ENCODE peak calls at places on chromosome 20, in eight cellular contexts. W is Panc1; G is pancreas; U is H9; X is CD8-positive, alpha-beta T cell; I is psoas muscle; S is heart right ventricle; O is neural progenitor cell. P is an unnamed sample.

GRCh38 chr20:19620471-19620870 is 137.6 kb upstream of the RIN2 start:
- DNase-seq in U (peak), W (no peak), O (peak), I (no peak), X (no peak), S (no peak), G (no peak), P (no peak)

GRCh38 chr20:20255104-20255503 is 112.8 kb upstream of the INSM1 start:
- DNase-seq in W (no peak), S (no peak), G (no peak), U (no peak), O (no peak), I (no peak), X (no peak), P (peak)

GRCh38 chr20:48319943-48320584 is 507.7 kb downstream of the PREX1 start:
- DNase-seq in O (no peak), W (no peak), I (no peak), S (no peak), X (no peak), U (no peak), G (no peak), P (no peak)

GRCh38 chr20:64083380-64084208 is 604 bp downstream of the LKAAEAR1 start:
- DNase-seq in S (peak), X (peak), O (peak), U (peak), G (peak), W (no peak), I (peak), P (no peak)

GRCh38 chr20:47614703-47615309 is 113.1 kb downstream of the NCOA3 start:
- DNase-seq in O (no peak), S (no peak), G (no peak), U (no peak), X (no peak), W (no peak), I (no peak), P (no peak)

GRCh38 chr20:22320245-22320915 is 264.0 kb downstream of the FOXA2 start:
- DNase-seq in G (no peak), W (no peak), U (no peak), I (no peak), S (no peak), X (no peak), O (no peak), P (no peak)

GRCh38 chr20:19995220-19995863 is 21.8 kb upstream of the NAA20 start:
- DNase-seq in I (no peak), W (no peak), U (no peak), O (peak), G (no peak), X (peak), S (peak), P (no peak)

GRCh38 chr20:20695250-20695816 is 17.1 kb downstream of the RALGAPA2 start:
- DNase-seq in W (no peak), X (no peak), G (no peak), U (no peak), O (no peak), I (no peak), S (no peak), P (no peak)

GRCh38 chr20:10218536-10219451 is at the start of gene SNAP25:
- DNase-seq in S (no peak), I (no peak), X (peak), W (peak), G (peak), U (peak), O (peak), P (peak)

GRCh38 chr20:63133481-63134091 is 82.3 kb downstream of the YTHDF1 start:
- DNase-seq in U (peak), G (no peak), O (no peak), S (no peak), X (no peak), I (peak), W (no peak), P (peak)

GRCh38 chr20:35200255-35200654 is 26.2 kb upstream of the MMP24 start:
- DNase-seq in W (no peak), X (no peak), U (no peak), I (no peak), S (no peak), G (no peak), O (no peak), P (no peak)

GRCh38 chr20:34375977-34376430 is 12.9 kb downstream of the ITCH start:
- DNase-seq in G (no peak), X (no peak), U (no peak), O (no peak), S (no peak), I (no peak), W (no peak), P (no peak)

GRCh38 chr20:32807706-32808105 is 12.0 kb upstream of the MAPRE1 start:
- DNase-seq in W (no peak), I (no peak), G (no peak), O (peak), U (peak), X (no peak), S (no peak), P (no peak)

GRCh38 chr20:32327087-32327681 is 30.9 kb upstream of the ASXL1 start:
- DNase-seq in S (no peak), I (no peak), X (no peak), U (no peak), O (no peak), G (no peak), W (no peak), P (no peak)

GRCh38 chr20:19993937-19994667 is 23.1 kb upstream of the NAA20 start:
- DNase-seq in X (no peak), U (no peak), S (peak), I (no peak), G (no peak), O (no peak), W (no peak), P (no peak)

GRCh38 chr20:64155258-64156135 is 8.8 kb upstream of the MYT1 start:
- DNase-seq in I (no peak), G (no peak), W (no peak), X (no peak), U (no peak), S (no peak), O (no peak), P (no peak)

GRCh38 chr20:17816804-17817590 is 117.2 kb downstream of the BANF2 start:
- DNase-seq in G (no peak), I (no peak), X (no peak), W (no peak), O (no peak), U (no peak), S (no peak), P (no peak)

GRCh38 chr20:919491-919916 is 3.4 kb upstream of the ANGPT4 start:
- DNase-seq in U (no peak), O (no peak), G (no peak), I (no peak), S (no peak), X (no peak), W (no peak), P (no peak)

GRCh38 chr20:2125474-2126112 is 24.0 kb downstream of the STK35 start:
- DNase-seq in I (no peak), X (no peak), U (no peak), S (no peak), W (no peak), O (no peak), G (no peak), P (no peak)

GRCh38 chr20:2122921-2123320 is 21.3 kb downstream of the STK35 start:
- DNase-seq in I (no peak), U (no peak), G (peak), X (no peak), W (no peak), O (no peak), S (peak), P (no peak)

GRCh38 chr20:2128542-2128941 is 26.9 kb downstream of the STK35 start:
- DNase-seq in X (no peak), O (no peak), I (no peak), G (no peak), S (no peak), U (no peak), W (no peak), P (no peak)

GRCh38 chr20:2123720-2124119 is 22.1 kb downstream of the STK35 start:
- DNase-seq in S (no peak), W (no peak), I (no peak), O (no peak), U (no peak), X (no peak), G (no peak), P (no peak)

GRCh38 chr20:2124632-2125131 is 23.1 kb downstream of the STK35 start:
- DNase-seq in X (no peak), W (no peak), G (no peak), S (peak), I (peak), U (no peak), O (no peak), P (no peak)
- TF ChIP-seq CTCF in X (no peak), W (no peak), G (no peak), S (no peak), I (no peak), U (no peak), O (no peak), P (no peak)

GRCh38 chr20:61839223-61839911 is 226.3 kb downstream of the TAF4 start:
- DNase-seq in U (no peak), S (no peak), O (no peak), I (no peak), G (no peak), X (no peak), W (no peak), P (no peak)
- TF ChIP-seq CTCF in U (no peak), S (no peak), O (no peak), I (no peak), G (no peak), X (no peak), W (no peak), P (no peak)

DNA sequence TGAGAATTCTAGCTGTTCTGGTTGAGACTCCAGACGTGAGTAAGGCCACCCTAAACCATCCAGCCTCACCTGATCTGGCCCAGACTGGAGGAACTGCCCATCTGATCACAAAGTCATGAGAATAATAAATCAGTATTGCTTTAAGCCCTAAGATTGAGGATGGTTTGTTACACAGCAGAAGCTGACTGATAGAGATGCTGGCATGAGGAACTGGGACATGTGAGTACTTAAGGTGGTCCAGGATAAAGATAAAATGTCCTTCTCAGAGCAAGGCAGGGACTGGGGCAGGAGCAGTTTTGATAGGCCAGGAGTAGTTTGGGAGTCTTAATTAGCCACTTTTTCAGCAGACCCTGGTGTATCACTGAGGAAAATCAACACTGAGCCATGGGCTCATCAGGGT is 6.8 kb downstream of the GTSF1L start:
- DNase-seq in X (no peak), G (no peak), U (no peak), S (no peak), I (no peak), O (no peak), W (no peak), P (peak)
- TF ChIP-seq CTCF in X (no peak), G (no peak), U (no peak), S (no peak), I (no peak), O (no peak), W (no peak), P (no peak)

DNA sequence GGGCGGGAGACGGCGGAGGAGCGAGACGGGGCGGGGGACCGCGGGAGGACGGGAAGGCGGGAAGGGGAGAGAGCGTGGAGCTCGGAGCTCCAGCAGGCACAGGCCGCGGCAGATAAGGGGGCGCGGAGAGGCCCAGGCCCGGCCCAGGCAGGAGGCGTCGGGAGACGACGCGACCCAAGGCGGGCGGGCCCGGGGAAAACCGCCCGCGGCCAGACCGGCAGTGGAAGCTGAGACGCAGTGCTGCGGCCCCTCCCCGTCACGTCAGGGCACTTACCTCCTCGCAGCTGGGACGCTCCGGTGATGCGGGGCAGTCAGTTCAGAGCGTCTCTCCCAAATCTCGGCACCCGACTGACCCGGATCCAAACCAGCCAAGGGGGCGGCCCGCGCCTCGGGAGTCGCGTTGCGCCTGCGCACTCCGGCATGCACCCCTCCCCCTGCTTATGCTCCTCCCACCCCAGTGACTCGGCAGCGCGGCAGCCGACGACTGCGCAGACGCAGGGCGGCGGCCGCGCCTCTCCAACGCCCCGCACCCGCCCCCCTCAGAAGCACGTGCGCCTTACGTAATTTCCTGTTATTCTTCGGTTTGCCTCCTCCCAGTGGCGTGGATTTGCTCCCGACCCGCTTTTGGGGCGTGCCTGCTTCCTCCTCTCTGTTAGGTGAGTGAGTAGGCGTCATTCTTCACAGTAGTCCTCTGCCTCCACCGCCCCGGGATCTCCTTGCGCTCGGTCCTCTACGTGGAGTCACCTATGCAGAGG is at the start of gene OSER1:
- DNase-seq in W (peak), I (peak), X (peak), O (peak), S (peak), G (peak), U (peak), P (peak)
- TF ChIP-seq CTCF in W (no peak), I (no peak), X (no peak), O (no peak), S (no peak), G (no peak), U (no peak), P (no peak)

GRCh38 chr20:45373353-45374100 is 4.6 kb downstream of the TP53TG5 start:
- DNase-seq in X (peak), I (peak), G (peak), S (peak), O (peak), U (peak), W (peak), P (peak)
- TF ChIP-seq CTCF in X (peak), I (peak), G (peak), S (peak), O (peak), U (peak), W (peak), P (peak)

GRCh38 chr20:50344232-50345071 is 153.8 kb downstream of the CEBPB start:
- DNase-seq in G (peak), I (no peak), U (peak), O (no peak), X (no peak), W (no peak), S (no peak), P (no peak)
- TF ChIP-seq CTCF in G (no peak), I (no peak), U (peak), O (peak), X (no peak), W (no peak), S (no peak), P (peak)

GRCh38 chr20:24106801-24107158 is 118.2 kb upstream of the GGTLC1 start:
- DNase-seq in W (no peak), X (no peak), O (no peak), U (no peak), S (no peak), G (no peak), I (no peak), P (no peak)
- TF ChIP-seq CTCF in W (no peak), X (no peak), O (no peak), U (no peak), S (no peak), G (no peak), I (no peak), P (no peak)

P was measured in CD14-positive monocyte.